ENCODE peak calls at places on chromosome 5, in ten cellular contexts. One of them, this sample, is unnamed.

GRCh38 chr5:126857472-126858410 is 80.8 kb downstream of the LMNB1 start:
- DNase-seq in upper lobe of right lung: no peak
- DNase-seq in neural progenitor cell: no peak
- DNase-seq in adrenal gland: no peak
- DNase-seq in GM23338: peak
- DNase-seq in heart left ventricle: no peak
- DNase-seq in HCT116: no peak
- DNase-seq in A549: no peak
- DNase-seq in kidney: no peak
- DNase-seq in coronary artery: no peak
- DNase-seq in this sample: no peak

GRCh38 chr5:69250593-69250992 is 15.9 kb downstream of the CDK7 start:
- DNase-seq in upper lobe of right lung: no peak
- DNase-seq in neural progenitor cell: no peak
- DNase-seq in adrenal gland: no peak
- DNase-seq in GM23338: no peak
- DNase-seq in heart left ventricle: no peak
- DNase-seq in HCT116: no peak
- DNase-seq in A549: no peak
- DNase-seq in kidney: no peak
- DNase-seq in coronary artery: no peak
- DNase-seq in this sample: no peak

GRCh38 chr5:91357012-91357634 is 26.0 kb downstream of the ARRDC3 start:
- DNase-seq in upper lobe of right lung: no peak
- DNase-seq in neural progenitor cell: no peak
- DNase-seq in adrenal gland: no peak
- DNase-seq in GM23338: peak
- DNase-seq in heart left ventricle: no peak
- DNase-seq in HCT116: no peak
- DNase-seq in A549: no peak
- DNase-seq in kidney: no peak
- DNase-seq in coronary artery: no peak
- DNase-seq in this sample: no peak

GRCh38 chr5:137203011-137203632 is 296.0 kb downstream of the SPOCK1 start:
- DNase-seq in upper lobe of right lung: no peak
- DNase-seq in neural progenitor cell: no peak
- DNase-seq in adrenal gland: no peak
- DNase-seq in GM23338: no peak
- DNase-seq in heart left ventricle: no peak
- DNase-seq in HCT116: no peak
- DNase-seq in A549: no peak
- DNase-seq in kidney: no peak
- DNase-seq in coronary artery: no peak
- DNase-seq in this sample: no peak

GRCh38 chr5:6765612-6766525 is 52.6 kb downstream of the TENT4A start:
- DNase-seq in upper lobe of right lung: peak
- DNase-seq in neural progenitor cell: peak
- DNase-seq in adrenal gland: peak
- DNase-seq in GM23338: peak
- DNase-seq in heart left ventricle: peak
- DNase-seq in HCT116: peak
- DNase-seq in A549: peak
- DNase-seq in kidney: peak
- DNase-seq in coronary artery: peak
- DNase-seq in this sample: peak

GRCh38 chr5:131538177-131538593 is 96.8 kb downstream of the RAPGEF6 start:
- DNase-seq in upper lobe of right lung: no peak
- DNase-seq in neural progenitor cell: no peak
- DNase-seq in adrenal gland: no peak
- DNase-seq in GM23338: no peak
- DNase-seq in heart left ventricle: no peak
- DNase-seq in HCT116: no peak
- DNase-seq in A549: no peak
- DNase-seq in kidney: no peak
- DNase-seq in coronary artery: no peak
- DNase-seq in this sample: peak

GRCh38 chr5:113179156-113179555 is 202.6 kb downstream of the DCP2 start:
- DNase-seq in upper lobe of right lung: no peak
- DNase-seq in neural progenitor cell: no peak
- DNase-seq in adrenal gland: no peak
- DNase-seq in GM23338: no peak
- DNase-seq in heart left ventricle: no peak
- DNase-seq in HCT116: no peak
- DNase-seq in A549: no peak
- DNase-seq in kidney: no peak
- DNase-seq in coronary artery: no peak
- DNase-seq in this sample: no peak

GRCh38 chr5:88141695-88141979 is 127.0 kb downstream of the TMEM161B start:
- DNase-seq in upper lobe of right lung: no peak
- DNase-seq in neural progenitor cell: no peak
- DNase-seq in adrenal gland: no peak
- DNase-seq in GM23338: no peak
- DNase-seq in heart left ventricle: no peak
- DNase-seq in HCT116: no peak
- DNase-seq in A549: no peak
- DNase-seq in kidney: no peak
- DNase-seq in coronary artery: no peak
- DNase-seq in this sample: no peak

GRCh38 chr5:31361234-31361633 is 167.7 kb downstream of the CDH6 start:
- DNase-seq in upper lobe of right lung: no peak
- DNase-seq in neural progenitor cell: no peak
- DNase-seq in adrenal gland: no peak
- DNase-seq in GM23338: no peak
- DNase-seq in heart left ventricle: no peak
- DNase-seq in HCT116: no peak
- DNase-seq in A549: no peak
- DNase-seq in kidney: no peak
- DNase-seq in coronary artery: no peak
- DNase-seq in this sample: peak

GRCh38 chr5:16465544-16466432 is at the start of gene ZNF622:
- DNase-seq in upper lobe of right lung: peak
- DNase-seq in neural progenitor cell: peak
- DNase-seq in adrenal gland: peak
- DNase-seq in GM23338: peak
- DNase-seq in heart left ventricle: peak
- DNase-seq in HCT116: peak
- DNase-seq in A549: peak
- DNase-seq in kidney: peak
- DNase-seq in coronary artery: peak
- DNase-seq in this sample: peak

GRCh38 chr5:167951121-167951520 is 340.3 kb upstream of the WWC1 start:
- DNase-seq in upper lobe of right lung: no peak
- DNase-seq in neural progenitor cell: no peak
- DNase-seq in adrenal gland: no peak
- DNase-seq in GM23338: no peak
- DNase-seq in heart left ventricle: no peak
- DNase-seq in HCT116: no peak
- DNase-seq in A549: no peak
- DNase-seq in kidney: no peak
- DNase-seq in coronary artery: no peak
- DNase-seq in this sample: no peak

GRCh38 chr5:93285461-93285860 is 295.6 kb downstream of the NR2F1-AS1 start:
- DNase-seq in upper lobe of right lung: no peak
- DNase-seq in neural progenitor cell: no peak
- DNase-seq in adrenal gland: no peak
- DNase-seq in GM23338: no peak
- DNase-seq in heart left ventricle: no peak
- DNase-seq in HCT116: no peak
- DNase-seq in A549: no peak
- DNase-seq in kidney: no peak
- DNase-seq in coronary artery: no peak
- DNase-seq in this sample: no peak

DNA sequence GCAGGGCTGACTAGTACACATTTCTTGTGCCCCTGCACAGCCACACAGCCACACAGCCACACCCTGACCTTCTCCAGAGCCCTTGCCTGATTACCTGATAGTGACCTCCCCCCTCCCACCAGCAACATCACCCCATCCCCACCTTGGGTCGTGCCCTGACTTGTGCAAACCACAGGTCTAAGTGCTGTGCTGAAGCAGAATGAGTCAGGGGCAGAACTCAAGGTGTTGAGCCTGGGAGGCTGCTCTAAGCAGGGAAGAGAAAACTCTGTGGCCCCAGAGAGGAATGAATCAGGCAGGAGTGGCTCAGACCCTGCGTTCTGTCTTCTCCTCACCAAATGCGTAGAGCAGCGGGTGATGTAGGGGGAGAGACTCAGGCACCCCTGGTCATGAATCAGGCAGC is 24.3 kb upstream of the FAT2 start:
- DNase-seq in upper lobe of right lung: no peak
- DNase-seq in neural progenitor cell: no peak
- DNase-seq in adrenal gland: no peak
- DNase-seq in GM23338: no peak
- DNase-seq in heart left ventricle: no peak
- DNase-seq in HCT116: no peak
- DNase-seq in A549: no peak
- DNase-seq in kidney: no peak
- DNase-seq in coronary artery: no peak
- DNase-seq in this sample: no peak
- TF ChIP-seq CTCF in upper lobe of right lung: no peak
- TF ChIP-seq CTCF in neural progenitor cell: no peak
- TF ChIP-seq CTCF in adrenal gland: no peak
- TF ChIP-seq CTCF in GM23338: no peak
- TF ChIP-seq CTCF in heart left ventricle: no peak
- TF ChIP-seq CTCF in HCT116: no peak
- TF ChIP-seq CTCF in A549: no peak
- TF ChIP-seq CTCF in kidney: no peak
- TF ChIP-seq CTCF in coronary artery: no peak
- TF ChIP-seq CTCF in this sample: no peak

DNA sequence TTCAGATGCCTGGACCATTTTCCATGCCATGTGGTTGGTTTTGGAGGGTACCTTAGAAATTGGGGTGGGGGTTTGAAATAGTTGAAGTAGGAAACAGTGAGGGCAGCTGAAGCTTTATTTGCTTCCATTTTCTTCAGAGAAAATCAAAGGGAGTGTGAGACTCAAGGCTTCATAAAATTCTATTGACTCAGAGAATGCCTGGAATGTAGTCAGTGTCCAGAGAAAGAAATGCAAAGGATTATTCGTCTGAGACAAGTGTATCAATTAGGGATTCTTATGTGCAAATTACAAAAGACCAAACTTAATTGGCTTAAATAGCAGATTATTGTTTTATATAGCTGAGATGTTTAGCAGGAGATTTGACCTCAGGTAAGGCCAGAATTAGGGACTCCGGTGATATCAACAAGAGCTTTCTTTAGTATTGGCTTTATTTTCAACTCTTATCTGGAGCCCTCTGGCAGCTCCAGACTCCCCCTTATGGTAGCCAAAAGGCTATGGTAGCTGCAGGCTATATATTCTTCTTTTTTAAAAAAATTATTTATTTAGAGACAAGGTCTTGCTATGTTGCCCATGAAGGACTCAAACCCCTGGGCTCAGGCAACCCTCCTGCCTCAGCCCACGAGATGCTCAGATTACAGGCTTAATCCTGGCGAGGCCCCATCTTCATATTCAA is 38.9 kb downstream of the PTTG1 start:
- DNase-seq in upper lobe of right lung: no peak
- DNase-seq in neural progenitor cell: no peak
- DNase-seq in adrenal gland: no peak
- DNase-seq in GM23338: peak
- DNase-seq in heart left ventricle: no peak
- DNase-seq in HCT116: no peak
- DNase-seq in A549: no peak
- DNase-seq in kidney: no peak
- DNase-seq in coronary artery: no peak
- DNase-seq in this sample: no peak
- TF ChIP-seq CTCF in upper lobe of right lung: peak
- TF ChIP-seq CTCF in neural progenitor cell: no peak
- TF ChIP-seq CTCF in adrenal gland: no peak
- TF ChIP-seq CTCF in GM23338: peak
- TF ChIP-seq CTCF in heart left ventricle: no peak
- TF ChIP-seq CTCF in HCT116: peak
- TF ChIP-seq CTCF in A549: no peak
- TF ChIP-seq CTCF in kidney: no peak
- TF ChIP-seq CTCF in coronary artery: no peak
- TF ChIP-seq CTCF in this sample: peak

DNA sequence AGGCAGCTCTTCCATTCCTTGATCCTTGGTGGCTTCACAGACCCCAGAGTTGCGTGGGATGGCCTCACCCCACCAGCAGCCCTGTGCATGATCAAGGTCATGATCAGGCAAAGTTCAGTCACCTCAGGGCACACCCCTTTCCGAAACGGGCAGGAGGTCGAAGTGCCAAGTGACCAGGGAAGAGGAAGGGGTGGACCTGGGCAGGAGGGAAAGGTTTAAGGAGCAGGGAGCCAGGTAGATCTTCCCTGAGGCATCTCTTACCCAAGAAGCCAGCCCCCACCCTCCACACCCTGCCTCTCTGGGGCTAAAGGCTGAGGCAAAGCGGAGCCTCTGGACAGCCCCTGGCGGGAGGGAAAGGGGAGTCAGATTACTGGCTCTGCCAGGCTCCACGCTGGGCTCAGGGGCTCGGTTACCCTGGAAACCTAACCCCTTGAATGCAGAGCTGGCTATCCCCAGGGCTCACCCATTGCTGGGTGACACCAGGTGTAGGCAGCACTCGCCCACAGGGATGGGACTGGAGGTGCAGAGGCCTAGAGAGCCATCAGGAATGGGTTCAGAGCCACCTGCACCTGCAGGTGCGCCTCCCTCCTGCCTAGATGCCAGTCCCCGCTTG is 3.6 kb downstream of the MGAT4B start:
- DNase-seq in upper lobe of right lung: no peak
- DNase-seq in neural progenitor cell: peak
- DNase-seq in adrenal gland: peak
- DNase-seq in GM23338: peak
- DNase-seq in heart left ventricle: peak
- DNase-seq in HCT116: no peak
- DNase-seq in A549: no peak
- DNase-seq in kidney: peak
- DNase-seq in coronary artery: no peak
- DNase-seq in this sample: no peak
- TF ChIP-seq CTCF in upper lobe of right lung: no peak
- TF ChIP-seq CTCF in neural progenitor cell: no peak
- TF ChIP-seq CTCF in adrenal gland: no peak
- TF ChIP-seq CTCF in GM23338: no peak
- TF ChIP-seq CTCF in heart left ventricle: no peak
- TF ChIP-seq CTCF in HCT116: no peak
- TF ChIP-seq CTCF in A549: no peak
- TF ChIP-seq CTCF in kidney: no peak
- TF ChIP-seq CTCF in coronary artery: no peak
- TF ChIP-seq CTCF in this sample: no peak

DNA sequence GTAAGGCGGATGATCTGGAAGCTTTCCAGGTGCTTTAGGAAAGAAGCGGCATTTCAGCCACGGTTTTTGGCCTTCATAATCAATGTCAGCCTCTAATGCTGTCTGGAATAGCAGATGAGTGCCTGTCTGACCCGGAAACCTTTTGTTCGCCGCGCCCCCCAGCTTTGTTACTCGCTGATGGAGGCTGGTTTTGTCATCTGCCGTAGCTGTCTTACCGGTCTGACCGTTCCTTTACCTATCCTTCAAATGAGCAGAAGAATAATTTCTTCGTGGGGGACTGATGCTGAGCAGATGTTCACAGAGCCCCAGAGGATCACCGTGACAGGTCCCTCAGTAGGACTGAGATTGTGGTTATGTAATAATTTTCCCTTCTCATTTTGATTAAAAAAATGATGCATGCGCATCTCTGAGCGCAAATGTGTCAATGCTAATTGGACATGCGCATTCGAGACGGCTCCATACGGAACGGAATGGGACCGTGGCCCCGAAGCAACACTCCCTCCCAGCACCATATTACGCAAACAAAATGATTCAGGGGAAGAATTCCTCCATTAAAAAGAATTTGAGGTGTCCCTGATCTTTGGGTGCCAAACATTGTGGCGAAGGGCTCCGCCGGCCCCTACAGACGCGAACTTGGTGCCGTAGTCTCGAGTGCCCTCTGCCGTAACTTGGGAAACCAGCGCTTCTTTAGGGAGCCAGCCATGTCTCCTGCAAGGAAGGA is 27.6 kb downstream of the TLX3 start:
- DNase-seq in upper lobe of right lung: no peak
- DNase-seq in neural progenitor cell: peak
- DNase-seq in adrenal gland: peak
- DNase-seq in GM23338: peak
- DNase-seq in heart left ventricle: no peak
- DNase-seq in HCT116: peak
- DNase-seq in A549: peak
- DNase-seq in kidney: peak
- DNase-seq in coronary artery: no peak
- DNase-seq in this sample: peak
- TF ChIP-seq CTCF in upper lobe of right lung: peak
- TF ChIP-seq CTCF in neural progenitor cell: peak
- TF ChIP-seq CTCF in adrenal gland: peak
- TF ChIP-seq CTCF in GM23338: peak
- TF ChIP-seq CTCF in heart left ventricle: peak
- TF ChIP-seq CTCF in HCT116: peak
- TF ChIP-seq CTCF in A549: peak
- TF ChIP-seq CTCF in kidney: peak
- TF ChIP-seq CTCF in coronary artery: no peak
- TF ChIP-seq CTCF in this sample: peak